ENCODE peak calls at places on chromosomes 3 and 15, in five cellular contexts. A is HCT116, Y is K562, H is body of pancreas, V is adrenal gland. N is an unnamed sample. For H3K36me3 and H3K4me1, the result is how much of the 10 kb centered on the place peaks cover.

GRCh38 chr3:49006591-49007067 is 562 bp upstream of the WDR6 start:
- DNase-seq in A (no peak), Y (no peak), H (peak), V (peak), N (peak)

GRCh38 chr3:100213891-100214573 is 46.8 kb upstream of the TBC1D23 start:
- DNase-seq in A (no peak), Y (no peak), H (no peak), V (no peak), N (no peak)

GRCh38 chr3:109731639-109732473 is 394.5 kb upstream of the DPPA4 start:
- DNase-seq in A (peak), Y (peak), H (peak), V (peak), N (peak)

GRCh38 chr3:100797921-100798491 is 88.7 kb downstream of the TFG start:
- DNase-seq in A (no peak), Y (no peak), H (no peak), V (no peak), N (no peak)

GRCh38 chr3:139329364-139329850 is 14.4 kb upstream of the MRPS22 start:
- DNase-seq in A (peak), Y (peak), H (peak), V (peak), N (peak)

GRCh38 chr15:48644498-48644826 is 1.0 kb downstream of the FBN1 start:
- DNase-seq in A (no peak), Y (no peak), H (no peak), V (peak), N (peak)

GRCh38 chr15:44092221-44092620 is 102.8 kb downstream of the FRMD5 start:
- DNase-seq in A (no peak), Y (no peak), H (no peak), V (no peak), N (no peak)

GRCh38 chr15:88623061-88623460 is 1.9 kb downstream of the AEN start:
- DNase-seq in A (peak), Y (no peak), H (no peak), V (peak), N (no peak)

GRCh38 chr15:33154366-33155166 is 39.9 kb downstream of the FMN1 start:
- DNase-seq in A (no peak), Y (no peak), H (peak), V (peak), N (no peak)

GRCh38 chr3:123405936-123406510 is 42.9 kb downstream of the ADCY5 start:
- DNase-seq in A (no peak), Y (no peak), H (no peak), V (no peak), N (no peak)

GRCh38 chr3:58755153-58755552 is 88.6 kb upstream of the FAM3D start:
- DNase-seq in A (no peak), Y (no peak), H (no peak), V (no peak), N (no peak)

GRCh38 chr3:11735638-11736037 is 91.9 kb upstream of the VGLL4 start:
- DNase-seq in A (no peak), Y (no peak), H (no peak), V (no peak), N (no peak)

GRCh38 chr3:115469649-115470048 is 153.7 kb upstream of the GAP43 start:
- DNase-seq in A (no peak), Y (no peak), H (no peak), V (peak), N (no peak)

GRCh38 chr15:101037090-101037830 is 118.1 kb downstream of the LRRK1 start:
- DNase-seq in A (no peak), Y (no peak), H (no peak), V (no peak), N (no peak)

GRCh38 chr3:151538706-151539403 is 78.0 kb upstream of the IGSF10 start:
- DNase-seq in A (no peak), Y (peak), H (peak), V (no peak), N (peak)

GRCh38 chr3:49805367-49805782 is 2.3 kb downstream of the INKA1 start:
- DNase-seq in A (no peak), Y (no peak), H (peak), V (peak), N (peak)

GRCh38 chr3:185728630-185729334 is 96.1 kb downstream of the IGF2BP2 start:
- DNase-seq in A (no peak), Y (no peak), H (no peak), V (no peak), N (no peak)

GRCh38 chr3:30908466-30909037 is 14.1 kb upstream of the GADL1 start:
- DNase-seq in A (no peak), Y (no peak), H (no peak), V (no peak), N (no peak)

GRCh38 chr3:135576786-135577185 is 388.7 kb upstream of the PPP2R3A start:
- DNase-seq in A (no peak), Y (no peak), H (no peak), V (no peak), N (no peak)

GRCh38 chr15:91214675-91215590 is 114.9 kb downstream of the SV2B start:
- DNase-seq in A (no peak), Y (no peak), H (no peak), V (no peak), N (no peak)

GRCh38 chr3:157753753-157754152 is 250.5 kb upstream of the VEPH1 start:
- DNase-seq in A (no peak), Y (no peak), H (no peak), V (no peak), N (no peak)

GRCh38 chr15:98650871-98651481 is 2.6 kb downstream of the IGF1R start:
- DNase-seq in A (no peak), Y (no peak), H (no peak), V (peak), N (peak)

GRCh38 chr3:126344380-126345041 is 12.7 kb downstream of the KLF15 start:
- DNase-seq in A (no peak), Y (no peak), H (no peak), V (no peak), N (no peak)

GRCh38 chr3:171763392-171763791 is 46.9 kb downstream of the PLD1 start:
- DNase-seq in A (no peak), Y (no peak), H (no peak), V (no peak), N (no peak)

GRCh38 chr3:108285176-108285575 is 11.2 kb upstream of the HHLA2 start:
- DNase-seq in A (no peak), Y (no peak), H (no peak), V (no peak), N (no peak)
- TF ChIP-seq POLR2A in A (no peak), Y (no peak), H (no peak), V (no peak), N (no peak)

DNA sequence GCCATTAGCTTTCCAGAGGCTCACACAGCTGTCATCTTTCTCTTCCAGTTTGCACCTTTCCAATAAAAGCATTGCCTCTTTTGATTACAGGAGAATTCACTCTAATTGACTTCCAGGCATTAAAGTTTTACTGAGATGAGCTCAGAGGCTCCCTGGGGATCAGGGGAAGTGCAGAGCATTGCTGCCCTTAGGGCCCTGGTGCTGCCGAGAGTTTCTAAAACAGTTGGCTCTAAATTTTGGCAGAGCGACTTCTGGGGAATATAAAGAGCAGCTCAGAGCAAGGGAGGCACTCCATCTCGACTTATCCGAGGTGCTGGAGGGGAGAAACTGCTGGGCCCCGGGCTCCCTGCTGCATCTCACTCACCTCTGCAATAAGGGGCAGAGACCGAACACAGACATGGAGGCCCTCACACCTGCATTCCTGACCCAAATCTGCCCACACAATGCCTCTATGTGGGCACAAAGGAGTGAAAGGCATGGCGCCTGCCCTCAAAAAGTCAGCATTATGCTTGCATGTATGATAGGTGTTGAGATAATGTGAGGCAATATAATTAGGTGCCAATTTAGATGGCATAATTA is 61.7 kb downstream of the SCN11A start:
- DNase-seq in A (no peak), Y (no peak), H (no peak), V (no peak), N (no peak)
- H3K36me3 ChIP-seq in A (under half), Y (under half), H (under half), V (under half), N (under half)

GRCh38 chr3:193780371-193780770 is 187.4 kb downstream of the OPA1 start:
- DNase-seq in A (no peak), Y (no peak), H (no peak), V (no peak), N (no peak)

GRCh38 chr3:193780810-193781472 is 187.9 kb downstream of the OPA1 start:
- DNase-seq in A (no peak), Y (peak), H (peak), V (peak), N (peak)

GRCh38 chr3:193782280-193782654 is 189.3 kb downstream of the OPA1 start:
- DNase-seq in A (peak), Y (peak), H (peak), V (no peak), N (peak)

GRCh38 chr3:193778676-193779075 is 185.7 kb downstream of the OPA1 start:
- DNase-seq in A (no peak), Y (no peak), H (no peak), V (no peak), N (no peak)

DNA sequence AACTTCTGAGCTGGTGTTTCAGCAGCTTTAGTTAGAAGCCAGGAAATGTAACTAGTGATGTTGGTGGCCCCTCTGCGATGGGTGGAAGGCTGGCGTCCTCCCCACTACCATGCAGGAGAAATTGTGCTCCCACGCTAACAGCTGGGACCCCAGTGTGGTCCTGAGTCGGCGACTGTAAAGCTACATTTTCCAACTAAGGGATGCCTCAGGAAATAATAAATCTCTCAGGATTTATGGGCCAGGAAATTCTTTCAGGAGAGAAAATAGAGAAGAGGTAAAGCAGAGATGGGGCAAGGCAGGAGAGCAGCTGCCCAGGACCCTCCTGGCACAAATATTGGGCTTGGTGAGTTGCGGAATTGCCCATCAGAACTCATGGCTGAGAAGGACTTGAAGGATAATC is 186.9 kb downstream of the OPA1 start:
- DNase-seq in A (no peak), Y (no peak), H (no peak), V (no peak), N (no peak)
- H3K4me1 ChIP-seq in A (under half), Y (under half), H (under half), V (under half), N (under half)

GRCh38 chr15:42358141-42358540 is 1.2 kb upstream of the CAPN3 start:
- DNase-seq in A (no peak), Y (no peak), H (no peak), V (no peak), N (no peak)

GRCh38 chr15:42359990-42360389 is 689 bp downstream of the CAPN3 start:
- DNase-seq in A (no peak), Y (no peak), H (no peak), V (no peak), N (no peak)

GRCh38 chr15:42359249-42359648 is at the start of gene CAPN3:
- DNase-seq in A (no peak), Y (no peak), H (no peak), V (no peak), N (no peak)

GRCh38 chr15:42363487-42363886 is 4.2 kb downstream of the CAPN3 start:
- DNase-seq in A (no peak), Y (no peak), H (no peak), V (no peak), N (no peak)

GRCh38 chr15:42360535-42361112 is 1.3 kb downstream of the CAPN3 start:
- DNase-seq in A (no peak), Y (no peak), H (no peak), V (no peak), N (no peak)
- TF ChIP-seq POLR2A in A (no peak), Y (no peak), H (no peak), V (no peak), N (no peak)

DNA sequence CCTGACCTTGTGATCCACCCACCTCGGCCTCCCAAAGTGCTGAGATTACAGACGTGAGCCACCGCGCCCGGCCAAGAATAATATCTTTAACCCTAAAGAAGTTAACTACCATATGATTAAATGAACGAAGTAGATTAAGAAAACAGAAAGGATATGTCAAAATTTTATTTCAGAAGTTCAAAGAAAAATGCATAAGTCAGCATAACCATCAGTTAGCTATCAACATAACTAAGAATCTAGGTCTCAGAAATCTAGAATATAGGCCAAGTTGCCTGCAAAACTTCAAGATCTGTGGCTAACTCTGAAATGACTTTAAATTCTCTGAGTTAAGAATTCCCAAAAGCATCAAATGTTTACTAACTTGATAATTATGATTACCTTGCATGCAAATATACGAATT is 38.0 kb downstream of the INO80 start:
- DNase-seq in A (no peak), Y (no peak), H (no peak), V (no peak), N (no peak)
- H3K36me3 ChIP-seq in A (under half), Y (half or more), H (under half), V (under half), N (under half)

GRCh38 chr3:16288664-16289063 is 23.7 kb downstream of the OXNAD1 start:
- DNase-seq in A (no peak), Y (no peak), H (no peak), V (no peak), N (no peak)

GRCh38 chr3:16289144-16289889 is 24.3 kb downstream of the OXNAD1 start:
- DNase-seq in A (no peak), Y (no peak), H (no peak), V (no peak), N (no peak)

GRCh38 chr3:16286672-16287604 is 21.9 kb downstream of the OXNAD1 start:
- DNase-seq in A (no peak), Y (no peak), H (no peak), V (no peak), N (no peak)

GRCh38 chr3:16290007-16290826 is 25.2 kb downstream of the OXNAD1 start:
- DNase-seq in A (peak), Y (peak), H (peak), V (peak), N (peak)

DNA sequence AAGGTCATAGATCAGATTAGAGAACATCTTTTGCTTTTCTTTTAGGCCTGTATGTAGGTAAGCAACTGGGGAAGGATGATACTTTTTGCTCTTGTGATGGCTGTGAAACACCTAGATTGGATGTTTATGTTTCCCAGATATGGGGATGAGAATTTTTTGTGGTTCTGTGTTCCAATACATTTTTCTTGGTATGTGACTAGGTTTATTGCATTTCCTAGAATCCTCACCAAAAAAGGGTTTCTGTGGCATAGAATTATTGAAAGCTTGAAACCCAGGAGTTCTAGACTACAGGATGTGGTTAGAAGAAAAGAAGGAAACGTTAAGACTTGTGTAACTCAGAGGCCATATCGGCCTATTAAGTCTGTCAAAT is 25.8 kb downstream of the OXNAD1 start:
- DNase-seq in A (no peak), Y (no peak), H (no peak), V (no peak), N (no peak)
- H3K4me1 ChIP-seq in A (under half), Y (under half), H (under half), V (under half), N (under half)